ENCODE peak calls at places on chromosomes 13 and 19, in eight cellular contexts. B, E, Y, I, M, O, R and G are unnamed samples.

GRCh38 chr13:42275506-42275905 is 3.6 kb downstream of the AKAP11 start:
- DNase-seq in I (no peak), R (no peak), M (no peak), B (no peak), Y (no peak), E (no peak), O (no peak), G (no peak)

GRCh38 chr19:49930483-49931011 is 1.2 kb upstream of the NUP62 start:
- DNase-seq in E (no peak), Y (peak), B (no peak), M (no peak), I (no peak), R (peak), O (peak), G (no peak)

GRCh38 chr19:51687791-51688664 is 5.1 kb upstream of the SPACA6 start:
- DNase-seq in E (peak), M (peak), Y (peak), O (peak), R (no peak), B (no peak), I (no peak), G (no peak)

GRCh38 chr19:14404322-14404721 is 14.8 kb downstream of the DDX39A start:
- DNase-seq in I (no peak), B (no peak), M (no peak), Y (no peak), R (no peak), E (no peak), O (no peak), G (no peak)

GRCh38 chr19:22331521-22331920 is 45.3 kb downstream of the ZNF729 start:
- DNase-seq in E (no peak), I (no peak), M (no peak), Y (no peak), O (no peak), R (no peak), B (no peak), G (no peak)

GRCh38 chr19:15671891-15672579 is 852 bp upstream of the CYP4F12 start:
- DNase-seq in I (no peak), B (no peak), R (no peak), Y (no peak), M (no peak), E (no peak), O (no peak), G (no peak)

GRCh38 chr13:20182231-20182846 is 10.4 kb downstream of the GJB2 start:
- DNase-seq in R (peak), B (peak), E (peak), M (no peak), I (peak), Y (peak), O (no peak), G (no peak)

GRCh38 chr13:24214528-24214927 is 54.0 kb downstream of the SPATA13 start:
- DNase-seq in I (no peak), R (no peak), O (no peak), M (no peak), Y (no peak), B (no peak), E (no peak), G (no peak)

GRCh38 chr19:48964205-48965032 is 690 bp upstream of the FTL start:
- DNase-seq in E (no peak), I (no peak), O (no peak), Y (peak), R (no peak), M (no peak), B (no peak), G (no peak)

GRCh38 chr19:45569619-45570421 is 14.8 kb downstream of the OPA3 start:
- DNase-seq in E (peak), O (no peak), M (no peak), I (no peak), R (peak), B (no peak), Y (peak), G (no peak)

GRCh38 chr13:24623141-24623665 is 57.0 kb upstream of the ATP12A start:
- DNase-seq in Y (no peak), M (no peak), R (no peak), B (no peak), I (no peak), O (peak), E (no peak), G (no peak)

GRCh38 chr13:30021611-30022010 is 171.2 kb upstream of the UBL3 start:
- DNase-seq in O (no peak), E (no peak), I (no peak), M (no peak), Y (no peak), B (no peak), R (no peak), G (no peak)

GRCh38 chr19:45790942-45791341 is 1.7 kb downstream of the DMWD start:
- DNase-seq in Y (no peak), E (no peak), I (no peak), O (no peak), B (peak), R (peak), M (no peak), G (no peak)

DNA sequence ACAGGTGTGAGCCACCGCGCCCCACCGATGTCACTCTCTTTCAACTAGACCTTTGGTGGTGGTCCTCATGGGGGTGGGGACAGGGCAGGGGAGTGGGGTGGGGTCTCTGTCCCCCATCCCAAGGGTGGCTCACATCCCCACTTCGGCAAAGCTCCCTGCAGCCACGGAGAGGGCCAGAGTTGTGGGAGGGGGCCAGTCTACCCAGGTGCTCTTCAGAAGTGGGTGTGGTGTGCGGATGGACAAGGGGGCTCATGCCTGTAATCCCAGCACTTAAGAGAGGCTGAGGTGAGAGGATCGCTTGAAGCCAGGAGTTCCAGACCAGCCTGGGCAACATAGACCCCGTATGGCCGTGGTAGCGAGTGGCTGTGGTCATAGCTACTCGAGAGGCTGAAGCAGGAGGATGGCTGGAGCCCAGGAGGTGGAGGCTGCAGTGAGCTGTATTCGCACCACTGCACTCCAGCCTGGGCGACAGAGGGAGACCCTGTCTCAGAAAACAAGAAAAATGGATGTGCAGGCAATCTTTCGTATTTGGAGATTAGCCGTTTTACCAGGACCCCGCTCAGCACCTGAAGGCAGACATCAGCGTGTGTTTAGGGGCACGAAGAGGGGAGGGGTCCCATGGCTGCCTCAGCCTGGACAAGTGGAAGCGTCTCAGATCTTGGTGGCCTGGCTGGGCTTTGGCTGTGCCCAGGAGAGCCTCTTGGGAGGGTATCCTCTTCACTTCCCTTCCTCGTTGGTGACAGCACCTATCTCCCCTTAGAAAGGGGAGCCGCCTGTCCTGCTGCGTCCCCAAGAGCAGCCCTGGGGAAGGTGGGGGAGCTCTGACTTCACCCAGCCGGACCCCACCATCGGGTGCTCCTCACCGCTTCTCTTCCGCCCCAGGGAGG is 863 bp downstream of the TGFBR3L start:
- DNase-seq in R (no peak), Y (no peak), B (no peak), E (no peak), M (no peak), O (no peak), I (no peak), G (no peak)
- H3K27ac ChIP-seq in R (no peak), Y (no peak), B (no peak), E (no peak), M (no peak), O (no peak), I (no peak), G (no peak)

GRCh38 chr19:1756264-1756663 is 3.0 kb downstream of the ONECUT3 start:
- DNase-seq in O (no peak), M (no peak), R (no peak), B (no peak), E (no peak), I (no peak), Y (no peak), G (no peak)
- H3K27ac ChIP-seq in O (no peak), M (no peak), R (no peak), B (no peak), E (no peak), I (no peak), Y (no peak), G (no peak)

DNA sequence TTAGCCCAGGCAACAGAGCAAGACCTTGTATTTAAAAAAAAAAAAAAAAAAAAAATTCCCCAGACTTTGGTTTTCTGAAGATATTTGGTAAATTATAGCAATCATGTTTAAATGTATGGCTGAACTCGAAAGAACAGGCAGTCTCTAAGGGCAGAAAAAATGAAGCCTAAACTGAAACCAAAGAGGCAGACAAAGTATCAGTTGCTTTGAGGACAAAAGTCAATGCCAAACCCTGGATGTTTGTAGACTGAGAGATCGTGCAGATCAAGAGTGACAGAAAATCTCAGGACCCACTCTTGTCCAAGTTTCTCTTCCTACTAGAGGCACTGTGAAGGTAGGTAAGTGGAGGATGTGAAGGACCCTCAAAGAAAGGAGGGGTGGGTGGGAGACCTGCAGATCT is 11.0 kb upstream of the SLC7A9 start:
- DNase-seq in B (no peak), E (no peak), I (no peak), M (no peak), R (no peak), O (no peak), Y (no peak), G (no peak)
- H3K27ac ChIP-seq in B (no peak), E (no peak), I (no peak), M (no peak), R (no peak), O (no peak), Y (no peak), G (no peak)

DNA sequence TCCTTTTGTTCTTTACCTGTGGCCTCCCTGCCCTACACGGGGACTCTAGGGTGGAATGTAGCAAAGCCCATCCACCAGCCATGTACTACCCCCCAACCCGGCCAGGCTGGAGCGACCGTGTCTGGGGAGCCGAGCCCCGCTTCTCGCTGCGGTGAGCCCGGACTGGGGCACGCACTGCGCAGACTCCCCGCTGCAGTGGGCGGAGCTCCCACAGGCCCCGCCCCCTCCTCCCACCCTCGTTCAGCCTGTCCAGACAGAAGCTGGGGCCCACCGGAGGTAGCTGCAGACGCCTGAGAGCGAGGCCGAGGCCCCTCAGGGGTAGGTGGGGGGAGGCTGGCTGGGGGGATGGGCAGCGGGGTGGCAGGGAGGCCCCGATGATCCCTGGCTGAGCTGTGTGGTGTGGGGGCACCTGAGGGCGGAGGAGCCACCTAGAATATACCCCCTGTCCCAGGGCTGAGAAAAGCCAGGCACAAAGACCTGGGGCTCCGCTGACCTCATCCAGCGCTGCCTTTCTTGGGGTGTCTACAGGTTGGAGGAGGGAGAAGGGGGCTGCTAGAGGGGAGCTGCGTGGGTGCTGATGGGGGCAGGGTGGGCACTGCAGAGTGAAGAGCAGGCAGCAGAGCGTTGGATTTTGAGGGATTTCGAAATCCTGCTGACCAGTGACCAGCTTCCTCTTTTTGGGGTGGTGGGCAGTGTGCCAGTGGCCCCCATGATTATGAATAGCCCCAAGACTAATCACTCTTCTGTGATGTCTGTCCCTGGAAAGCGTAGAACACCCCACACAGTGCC is 17.3 kb downstream of the PLD3 start:
- DNase-seq in I (peak), B (no peak), O (peak), Y (peak), M (peak), E (peak), R (no peak), G (no peak)
- H3K27ac ChIP-seq in I (peak), B (no peak), O (no peak), Y (no peak), M (peak), E (no peak), R (no peak), G (no peak)

DNA sequence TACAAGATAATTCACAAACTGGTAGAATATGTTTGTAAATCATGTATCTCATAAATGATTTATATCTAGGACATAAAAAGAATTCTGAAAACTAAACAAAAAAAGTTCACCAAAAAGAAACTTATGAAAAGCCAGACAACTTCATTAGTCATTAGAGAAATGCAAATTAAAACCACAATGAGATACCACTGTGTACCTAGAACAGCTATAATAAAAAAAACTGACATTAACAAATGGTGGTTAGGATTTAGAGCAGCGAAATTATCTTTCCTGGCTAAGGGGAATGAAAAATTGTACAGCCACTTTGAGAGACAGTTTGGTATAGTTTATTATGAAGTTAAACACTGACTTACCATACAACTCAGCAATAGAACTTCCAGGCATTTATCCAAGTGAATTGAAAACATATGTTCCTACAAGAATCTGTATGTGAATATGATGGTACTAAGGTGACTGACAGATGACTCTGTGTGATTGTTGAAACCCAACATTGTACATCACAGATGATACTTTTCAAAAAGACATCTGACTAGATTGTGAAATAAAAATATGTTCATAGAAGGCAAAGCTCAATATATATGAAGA is 41.8 kb downstream of the UGGT2 start:
- DNase-seq in B (no peak), Y (no peak), O (no peak), I (no peak), R (no peak), M (no peak), E (no peak), G (no peak)
- H3K27ac ChIP-seq in B (no peak), Y (no peak), O (no peak), I (no peak), R (no peak), M (no peak), E (no peak), G (no peak)

DNA sequence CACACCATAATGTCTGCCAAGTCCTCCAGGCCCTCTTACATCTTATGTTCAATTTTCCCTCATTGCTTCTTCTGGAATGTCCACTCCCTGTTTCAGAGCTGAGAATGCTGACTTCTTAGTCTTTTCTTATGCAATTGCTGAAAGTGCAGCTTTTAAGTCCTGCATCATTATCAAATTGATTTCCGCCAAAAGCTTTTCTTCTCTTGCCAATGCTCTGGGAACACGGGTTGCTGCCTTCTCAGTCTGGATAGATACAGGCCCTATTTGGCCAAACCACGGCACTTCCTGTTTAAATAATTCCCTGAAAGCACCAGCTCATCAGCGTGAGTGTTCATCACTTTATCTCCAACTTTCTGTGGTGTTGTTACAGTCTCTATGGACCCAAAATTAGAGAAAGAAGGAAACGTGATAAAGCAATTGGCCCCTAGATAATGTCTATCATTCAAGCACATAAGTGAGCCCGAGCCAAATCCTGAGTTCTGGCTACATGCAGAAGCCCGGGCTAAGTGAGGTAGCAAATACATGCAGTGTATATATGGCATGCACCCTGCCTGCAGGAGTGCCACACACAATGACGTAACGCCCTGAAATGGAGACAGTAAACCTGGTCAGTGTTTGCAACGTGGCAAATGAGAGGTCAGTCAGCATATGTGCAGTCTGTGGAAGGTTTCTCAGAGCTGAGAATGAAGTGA is 85.8 kb downstream of the CYSLTR2 start:
- DNase-seq in I (no peak), Y (no peak), E (no peak), M (no peak), O (no peak), R (no peak), B (no peak), G (no peak)
- H3K27ac ChIP-seq in I (no peak), Y (no peak), E (no peak), M (no peak), O (no peak), R (peak), B (no peak), G (no peak)

GRCh38 chr19:30221176-30221575 is 151.0 kb upstream of the ZNF536 start:
- DNase-seq in M (no peak), E (no peak), R (no peak), Y (no peak), O (no peak), I (no peak), B (no peak), G (no peak)
- H3K27ac ChIP-seq in M (no peak), E (no peak), R (no peak), Y (no peak), O (no peak), I (no peak), B (no peak), G (no peak)

GRCh38 chr19:34393629-34394028 is 10.6 kb upstream of the PDCD2L start:
- DNase-seq in M (no peak), Y (no peak), O (no peak), R (no peak), I (no peak), B (no peak), E (no peak), G (no peak)
- H3K27ac ChIP-seq in M (no peak), Y (no peak), O (no peak), R (no peak), I (no peak), B (no peak), E (no peak), G (no peak)